ENCODE peak calls at places on chromosome 4, in five cellular contexts. One of them, this sample, is unnamed.
A peak's percentile ranks its signal among the peaks of the same experiment; 100 is the strongest.

GRCh38 chr4:184824776-184825393 is 883 bp downstream of the ACSL1 start:
- DNase-seq in COR-L47: no peak
- DNase-seq in heart left ventricle: no peak
- DNase-seq in D341Med: no peak
- DNase-seq in fibroblast of lung: no peak
- DNase-seq in this sample: no peak

GRCh38 chr4:185304944-185305690 is 90.6 kb downstream of the LRP2BP start:
- DNase-seq in D341Med: peak; percentile 56
- DNase-seq in COR-L47: peak; percentile 58
- DNase-seq in fibroblast of lung: peak; percentile 39
- DNase-seq in heart left ventricle: no peak
- DNase-seq in this sample: peak; percentile 55

GRCh38 chr4:3420956-3421355 is 20.8 kb upstream of the HGFAC start:
- DNase-seq in fibroblast of lung: no peak
- DNase-seq in D341Med: no peak
- DNase-seq in COR-L47: no peak
- DNase-seq in heart left ventricle: peak; percentile 30
- DNase-seq in this sample: no peak

GRCh38 chr4:13143234-13143633 is 340.9 kb downstream of the RAB28 start:
- DNase-seq in D341Med: no peak
- DNase-seq in fibroblast of lung: no peak
- DNase-seq in COR-L47: no peak
- DNase-seq in heart left ventricle: no peak
- DNase-seq in this sample: no peak

GRCh38 chr4:98745372-98745771 is 87.0 kb upstream of the TSPAN5 start:
- DNase-seq in COR-L47: no peak
- DNase-seq in heart left ventricle: no peak
- DNase-seq in D341Med: peak; percentile 45
- DNase-seq in fibroblast of lung: no peak
- DNase-seq in this sample: no peak

GRCh38 chr4:8006471-8006870 is 66.8 kb upstream of the AFAP1 start:
- DNase-seq in COR-L47: no peak
- DNase-seq in fibroblast of lung: no peak
- DNase-seq in D341Med: no peak
- DNase-seq in heart left ventricle: peak; percentile 51
- DNase-seq in this sample: no peak

GRCh38 chr4:25165916-25166315 is 5.7 kb upstream of the SEPSECS start:
- DNase-seq in fibroblast of lung: no peak
- DNase-seq in heart left ventricle: no peak
- DNase-seq in D341Med: no peak
- DNase-seq in COR-L47: no peak
- DNase-seq in this sample: no peak

GRCh38 chr4:131302108-131302507 is 1847.0 kb upstream of the PCDH10 start:
- DNase-seq in COR-L47: no peak
- DNase-seq in fibroblast of lung: no peak
- DNase-seq in heart left ventricle: no peak
- DNase-seq in D341Med: no peak
- DNase-seq in this sample: no peak

This sample was measured in astrocyte of the hippocampus.